ENCODE peak calls at places on chromosomes 13 and 19, in nine cellular contexts. One of them, this sample, is unnamed.

GRCh38 chr19:34104099-34104498 is 68.2 kb upstream of the LSM14A start:
- DNase-seq in AG10803: no peak
- DNase-seq in uterus: no peak
- DNase-seq in cardiac fibroblast: no peak
- DNase-seq in stomach: no peak
- DNase-seq in AG04450: no peak
- DNase-seq in epithelial cell of esophagus: no peak
- DNase-seq in H7: no peak
- DNase-seq in bronchial epithelial cell: no peak
- DNase-seq in this sample: no peak

GRCh38 chr19:42293539-42293938 is 8.4 kb upstream of the PRR19 start:
- DNase-seq in AG10803: no peak
- DNase-seq in epithelial cell of esophagus: no peak
- DNase-seq in cardiac fibroblast: no peak
- DNase-seq in AG04450: no peak
- DNase-seq in stomach: no peak
- DNase-seq in bronchial epithelial cell: no peak
- DNase-seq in H7: peak; percentile 84
- DNase-seq in uterus: no peak
- DNase-seq in this sample: no peak

GRCh38 chr19:32615569-32615968 is 34.6 kb downstream of the PDCD5 start:
- DNase-seq in AG04450: no peak
- DNase-seq in H7: no peak
- DNase-seq in stomach: no peak
- DNase-seq in bronchial epithelial cell: no peak
- DNase-seq in cardiac fibroblast: no peak
- DNase-seq in uterus: no peak
- DNase-seq in AG10803: no peak
- DNase-seq in epithelial cell of esophagus: no peak
- DNase-seq in this sample: no peak

GRCh38 chr13:74975122-74975521 is 506.8 kb downstream of the TBC1D4 start:
- DNase-seq in epithelial cell of esophagus: no peak
- DNase-seq in cardiac fibroblast: no peak
- DNase-seq in AG04450: no peak
- DNase-seq in H7: no peak
- DNase-seq in bronchial epithelial cell: no peak
- DNase-seq in AG10803: no peak
- DNase-seq in uterus: no peak
- DNase-seq in stomach: no peak
- DNase-seq in this sample: no peak

GRCh38 chr13:32246468-32246867 is 68.7 kb downstream of the ZAR1L start:
- DNase-seq in H7: peak; percentile 69
- DNase-seq in stomach: peak; percentile 68
- DNase-seq in AG04450: no peak
- DNase-seq in AG10803: peak; percentile 59
- DNase-seq in epithelial cell of esophagus: peak; percentile 63
- DNase-seq in uterus: peak; percentile 56
- DNase-seq in cardiac fibroblast: peak; percentile 86
- DNase-seq in bronchial epithelial cell: peak; percentile 60
- DNase-seq in this sample: peak; percentile 83

GRCh38 chr19:27975419-27976005 is 1237.4 kb downstream of the UQCRFS1 start:
- DNase-seq in bronchial epithelial cell: no peak
- DNase-seq in stomach: no peak
- DNase-seq in AG10803: no peak
- DNase-seq in AG04450: no peak
- DNase-seq in uterus: no peak
- DNase-seq in epithelial cell of esophagus: no peak
- DNase-seq in cardiac fibroblast: no peak
- DNase-seq in H7: no peak
- DNase-seq in this sample: no peak

GRCh38 chr19:13150919-13151604 is 851 bp downstream of the IER2 start:
- DNase-seq in H7: peak; percentile 78
- DNase-seq in AG10803: no peak
- DNase-seq in bronchial epithelial cell: no peak
- DNase-seq in cardiac fibroblast: no peak
- DNase-seq in AG04450: no peak
- DNase-seq in uterus: peak; percentile 60
- DNase-seq in stomach: no peak
- DNase-seq in epithelial cell of esophagus: no peak
- DNase-seq in this sample: no peak

GRCh38 chr19:17107546-17108452 is 32.2 kb downstream of the MYO9B start:
- DNase-seq in epithelial cell of esophagus: peak; percentile 100
- DNase-seq in uterus: peak; percentile 96
- DNase-seq in H7: no peak
- DNase-seq in bronchial epithelial cell: peak; percentile 96
- DNase-seq in AG10803: peak; percentile 98
- DNase-seq in stomach: peak; percentile 73
- DNase-seq in cardiac fibroblast: peak; percentile 99
- DNase-seq in AG04450: peak; percentile 83
- DNase-seq in this sample: peak; percentile 98

GRCh38 chr19:46186717-46187101 is 38.7 kb downstream of the IGFL2 start:
- DNase-seq in uterus: no peak
- DNase-seq in AG10803: no peak
- DNase-seq in stomach: no peak
- DNase-seq in AG04450: no peak
- DNase-seq in bronchial epithelial cell: no peak
- DNase-seq in epithelial cell of esophagus: no peak
- DNase-seq in cardiac fibroblast: no peak
- DNase-seq in H7: peak; percentile 8
- DNase-seq in this sample: no peak

GRCh38 chr19:34969721-34970120 is 5.7 kb upstream of the ZNF792 start:
- DNase-seq in stomach: no peak
- DNase-seq in epithelial cell of esophagus: no peak
- DNase-seq in bronchial epithelial cell: no peak
- DNase-seq in AG04450: no peak
- DNase-seq in AG10803: no peak
- DNase-seq in uterus: no peak
- DNase-seq in cardiac fibroblast: no peak
- DNase-seq in H7: no peak
- DNase-seq in this sample: no peak

GRCh38 chr19:53977991-53978731 is 13.3 kb upstream of the CACNG6 start:
- DNase-seq in bronchial epithelial cell: no peak
- DNase-seq in uterus: peak; percentile 21
- DNase-seq in AG04450: peak; percentile 92
- DNase-seq in cardiac fibroblast: peak; percentile 97
- DNase-seq in AG10803: peak; percentile 86
- DNase-seq in H7: peak; percentile 98
- DNase-seq in epithelial cell of esophagus: peak; percentile 40
- DNase-seq in stomach: no peak
- DNase-seq in this sample: peak; percentile 80

GRCh38 chr13:108176685-108177274 is 38.6 kb downstream of the LIG4 start:
- DNase-seq in H7: peak; percentile 54
- DNase-seq in bronchial epithelial cell: peak; percentile 35
- DNase-seq in cardiac fibroblast: peak; percentile 40
- DNase-seq in stomach: peak; percentile 31
- DNase-seq in uterus: no peak
- DNase-seq in AG04450: no peak
- DNase-seq in epithelial cell of esophagus: peak; percentile 62
- DNase-seq in AG10803: no peak
- DNase-seq in this sample: peak; percentile 23

GRCh38 chr19:22882797-22883196 is 50.7 kb downstream of the ZNF723 start:
- DNase-seq in epithelial cell of esophagus: peak; percentile 53
- DNase-seq in H7: no peak
- DNase-seq in uterus: no peak
- DNase-seq in AG10803: peak; percentile 4
- DNase-seq in AG04450: no peak
- DNase-seq in cardiac fibroblast: peak; percentile 49
- DNase-seq in bronchial epithelial cell: peak; percentile 43
- DNase-seq in stomach: no peak
- DNase-seq in this sample: peak; percentile 19

GRCh38 chr13:31887311-31887710 is 144.3 kb upstream of the FRY start:
- DNase-seq in cardiac fibroblast: peak; percentile 76
- DNase-seq in H7: no peak
- DNase-seq in stomach: no peak
- DNase-seq in bronchial epithelial cell: no peak
- DNase-seq in epithelial cell of esophagus: no peak
- DNase-seq in AG04450: peak; percentile 15
- DNase-seq in AG10803: peak; percentile 93
- DNase-seq in uterus: no peak
- DNase-seq in this sample: peak; percentile 68

GRCh38 chr19:6752257-6753177 is 13.0 kb downstream of the TRIP10 start:
- DNase-seq in cardiac fibroblast: no peak
- DNase-seq in uterus: no peak
- DNase-seq in H7: peak; percentile 97
- DNase-seq in AG04450: no peak
- DNase-seq in stomach: no peak
- DNase-seq in bronchial epithelial cell: no peak
- DNase-seq in AG10803: no peak
- DNase-seq in epithelial cell of esophagus: no peak
- DNase-seq in this sample: no peak

GRCh38 chr13:75717525-75717924 is 81.4 kb downstream of the LMO7 start:
- DNase-seq in stomach: no peak
- DNase-seq in cardiac fibroblast: no peak
- DNase-seq in uterus: no peak
- DNase-seq in H7: no peak
- DNase-seq in AG04450: no peak
- DNase-seq in AG10803: no peak
- DNase-seq in bronchial epithelial cell: no peak
- DNase-seq in epithelial cell of esophagus: no peak
- DNase-seq in this sample: no peak

DNA sequence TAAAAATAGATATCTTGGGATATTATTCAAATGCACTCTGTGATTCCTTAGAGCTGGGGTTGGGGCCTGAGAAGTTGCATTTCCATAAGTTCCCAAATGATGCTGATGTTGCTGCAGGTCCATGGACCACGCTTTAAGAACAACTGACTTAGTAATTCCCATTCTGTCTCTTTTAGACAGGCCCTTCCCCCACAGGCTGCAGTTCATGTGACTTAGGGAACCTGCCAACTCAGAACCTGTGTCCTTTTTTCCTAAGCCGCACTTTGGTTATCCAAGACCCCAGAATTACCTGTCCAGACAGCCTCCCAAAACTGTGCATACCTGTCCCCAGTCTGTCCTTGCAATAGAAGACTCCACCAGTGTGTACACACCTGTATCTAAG is 1.7 kb upstream of the ITGBL1 start:
- DNase-seq in epithelial cell of esophagus: no peak
- DNase-seq in AG10803: no peak
- DNase-seq in cardiac fibroblast: no peak
- DNase-seq in stomach: no peak
- DNase-seq in bronchial epithelial cell: no peak
- DNase-seq in AG04450: no peak
- DNase-seq in uterus: no peak
- DNase-seq in H7: no peak
- DNase-seq in this sample: no peak
- H3K4me3 ChIP-seq in epithelial cell of esophagus: no peak overlapping the region
- H3K4me3 ChIP-seq in AG10803: no peak overlapping the region
- H3K4me3 ChIP-seq in cardiac fibroblast: no peak overlapping the region
- H3K4me3 ChIP-seq in stomach: no peak overlapping the region
- H3K4me3 ChIP-seq in bronchial epithelial cell: no peak overlapping the region
- H3K4me3 ChIP-seq in AG04450: no peak overlapping the region
- H3K4me3 ChIP-seq in uterus: no peak overlapping the region
- H3K4me3 ChIP-seq in H7: no peak overlapping the region
- H3K4me3 ChIP-seq in this sample: no peak overlapping the region

DNA sequence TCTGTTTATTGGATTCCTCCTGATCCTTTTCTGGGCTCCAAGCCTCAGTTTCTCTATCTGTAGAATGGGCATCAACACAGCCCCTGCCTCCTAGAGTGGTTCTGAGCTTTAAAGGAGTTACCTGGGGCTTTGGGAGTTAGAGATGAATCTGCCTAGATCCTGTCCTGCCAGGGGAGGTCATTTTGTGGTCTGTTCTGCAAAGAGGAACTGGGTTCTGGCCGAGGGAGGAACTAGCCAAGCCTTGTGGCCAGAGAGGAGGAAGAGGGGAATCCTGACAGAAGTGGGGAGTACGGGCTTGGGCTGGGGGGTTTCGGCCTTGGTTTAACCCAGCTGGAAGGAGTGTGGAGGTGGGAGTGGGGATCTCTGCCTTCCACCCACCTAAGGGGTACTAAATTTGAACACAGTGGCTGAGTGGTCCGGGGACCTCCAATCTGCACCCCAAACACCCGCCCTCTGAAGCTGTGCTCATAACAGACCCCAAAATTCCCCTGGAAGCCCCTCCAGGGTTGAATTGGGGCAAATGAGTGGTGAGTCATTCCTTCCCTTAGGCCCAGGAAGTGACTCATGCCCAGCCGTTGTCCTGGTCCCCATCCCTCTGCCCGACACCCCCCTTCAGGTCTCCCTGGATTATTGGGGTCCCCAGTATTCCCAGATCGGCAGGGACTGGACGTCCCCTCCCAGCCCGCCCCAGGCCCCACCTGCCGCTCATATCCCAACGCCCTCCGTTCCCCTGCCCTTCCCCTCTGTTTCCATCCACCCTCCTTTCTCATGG is 2.8 kb downstream of the ADGRE5 start:
- DNase-seq in bronchial epithelial cell: peak; percentile 40
- DNase-seq in epithelial cell of esophagus: peak; percentile 47
- DNase-seq in cardiac fibroblast: peak; percentile 61
- DNase-seq in AG04450: no peak
- DNase-seq in uterus: peak; percentile 73
- DNase-seq in stomach: no peak
- DNase-seq in H7: peak; percentile 46
- DNase-seq in AG10803: peak; percentile 57
- DNase-seq in this sample: peak; percentile 57
- H3K4me3 ChIP-seq in bronchial epithelial cell: no peak overlapping the region
- H3K4me3 ChIP-seq in epithelial cell of esophagus: no peak overlapping the region
- H3K4me3 ChIP-seq in cardiac fibroblast: peak overlapping the region; percentile 45
- H3K4me3 ChIP-seq in AG04450: peak overlapping the region; percentile 31
- H3K4me3 ChIP-seq in uterus: peak overlapping the region; percentile 62
- H3K4me3 ChIP-seq in stomach: peak overlapping the region; percentile 69
- H3K4me3 ChIP-seq in H7: no peak overlapping the region
- H3K4me3 ChIP-seq in AG10803: peak overlapping the region; percentile 46
- H3K4me3 ChIP-seq in this sample: peak overlapping the region; percentile 45

DNA sequence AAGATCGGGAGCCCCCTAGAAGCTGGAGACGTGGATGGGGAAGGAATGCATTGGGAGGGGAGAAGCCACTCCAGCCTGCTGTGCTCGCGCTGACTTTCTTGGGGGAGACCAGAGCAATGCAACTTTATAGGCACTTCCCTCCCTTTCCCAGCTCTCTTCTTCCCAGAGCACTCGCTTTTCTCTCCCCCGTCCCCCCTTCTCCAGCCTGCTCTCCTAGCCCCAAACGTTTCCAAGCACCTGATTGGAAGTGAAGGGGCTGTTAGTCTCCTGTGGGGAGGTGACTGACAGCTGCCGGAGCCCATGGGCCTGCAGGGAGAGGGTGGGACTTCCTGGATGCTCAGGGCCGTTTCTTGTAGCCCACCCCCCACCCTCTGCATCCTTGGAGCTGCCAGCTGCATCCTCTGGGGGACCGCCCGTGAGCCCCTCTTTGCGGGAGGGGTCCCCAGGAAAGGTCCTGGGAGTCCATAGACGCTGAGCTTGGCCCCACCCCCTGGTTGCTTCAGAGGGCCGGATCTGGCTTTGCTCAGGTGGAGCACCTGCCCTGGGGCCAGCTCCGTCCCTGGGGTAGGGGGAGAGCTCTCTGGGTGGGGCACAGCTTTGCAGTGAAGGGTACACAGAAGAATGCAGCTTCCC is 2.5 kb downstream of the HDGFL2 start:
- DNase-seq in AG10803: peak; percentile 56
- DNase-seq in epithelial cell of esophagus: peak; percentile 72
- DNase-seq in H7: peak; percentile 98
- DNase-seq in bronchial epithelial cell: peak; percentile 48
- DNase-seq in stomach: no peak
- DNase-seq in AG04450: no peak
- DNase-seq in cardiac fibroblast: peak; percentile 49
- DNase-seq in uterus: no peak
- DNase-seq in this sample: peak; percentile 55
- H3K4me3 ChIP-seq in AG10803: peak overlapping the region; percentile 74
- H3K4me3 ChIP-seq in epithelial cell of esophagus: peak overlapping the region; percentile 77
- H3K4me3 ChIP-seq in H7: peak overlapping the region; percentile 55
- H3K4me3 ChIP-seq in bronchial epithelial cell: peak overlapping the region; percentile 27
- H3K4me3 ChIP-seq in stomach: peak overlapping the region; percentile 9
- H3K4me3 ChIP-seq in AG04450: peak overlapping the region; percentile 79
- H3K4me3 ChIP-seq in cardiac fibroblast: peak overlapping the region; percentile 82
- H3K4me3 ChIP-seq in uterus: peak overlapping the region; percentile 68
- H3K4me3 ChIP-seq in this sample: peak overlapping the region; percentile 72

GRCh38 chr19:21604941-21605548 is 99.6 kb downstream of the ZNF429 start:
- DNase-seq in stomach: no peak
- DNase-seq in AG04450: no peak
- DNase-seq in cardiac fibroblast: peak; percentile 18
- DNase-seq in AG10803: no peak
- DNase-seq in bronchial epithelial cell: peak; percentile 71
- DNase-seq in uterus: peak; percentile 36
- DNase-seq in H7: no peak
- DNase-seq in epithelial cell of esophagus: peak; percentile 73
- DNase-seq in this sample: no peak
- H3K4me3 ChIP-seq in stomach: peak overlapping the region; percentile 50
- H3K4me3 ChIP-seq in AG04450: peak overlapping the region; percentile 44
- H3K4me3 ChIP-seq in cardiac fibroblast: peak overlapping the region; percentile 49
- H3K4me3 ChIP-seq in AG10803: peak overlapping the region; percentile 54
- H3K4me3 ChIP-seq in bronchial epithelial cell: peak overlapping the region; percentile 20
- H3K4me3 ChIP-seq in uterus: peak overlapping the region; percentile 42
- H3K4me3 ChIP-seq in H7: no peak overlapping the region
- H3K4me3 ChIP-seq in epithelial cell of esophagus: peak overlapping the region; percentile 40
- H3K4me3 ChIP-seq in this sample: peak overlapping the region; percentile 16